ENCODE peak calls at places on chromosomes 5 and 9, in four cellular contexts. K is GM12891, E is GM12878, H is K562. W is an unnamed sample.

GRCh38 chr9:129449066-129449465 is 171.8 kb downstream of the C9orf50 start:
- DNase-seq in H (no peak), E (no peak), K (no peak), W (no peak)

GRCh38 chr9:113131689-113132151 is 19.1 kb upstream of the SLC31A2 start:
- DNase-seq in H (peak), K (no peak), E (no peak), W (no peak)

GRCh38 chr9:19901586-19901985 is 112.7 kb upstream of the SLC24A2 start:
- DNase-seq in K (no peak), E (no peak), H (peak), W (no peak)

GRCh38 chr9:115694991-115695390 is 458.6 kb upstream of the PAPPA start:
- DNase-seq in K (no peak), H (no peak), E (no peak), W (no peak)

GRCh38 chr5:143582176-143582575 is 178.7 kb upstream of the NR3C1 start:
- DNase-seq in K (no peak), H (no peak), E (no peak), W (no peak)

GRCh38 chr9:130934702-130935659 is 4.1 kb downstream of the FIBCD1 start:
- DNase-seq in E (no peak), K (no peak), H (no peak), W (no peak)

GRCh38 chr9:132631280-132631679 is 38.5 kb downstream of the DDX31 start:
- DNase-seq in H (no peak), K (no peak), E (no peak), W (no peak)

GRCh38 chr9:127567898-127568617 is 44.0 kb upstream of the STXBP1 start:
- DNase-seq in H (peak), E (no peak), K (no peak), W (no peak)

GRCh38 chr9:133977421-133978201 is 14.5 kb downstream of the VAV2 start:
- DNase-seq in E (no peak), H (no peak), K (no peak), W (no peak)

GRCh38 chr5:16856531-16856930 is 79.6 kb downstream of the MYO10 start:
- DNase-seq in E (no peak), K (no peak), H (no peak), W (peak)

GRCh38 chr9:129476821-129477611 is 143.9 kb downstream of the C9orf50 start:
- DNase-seq in H (peak), E (no peak), K (no peak), W (no peak)

GRCh38 chr5:159341145-159341544 is 10.9 kb upstream of the IL12B start:
- DNase-seq in E (no peak), K (no peak), H (no peak), W (no peak)

GRCh38 chr5:152072076-152072475 is 147.4 kb upstream of the GLRA1 start:
- DNase-seq in H (no peak), K (no peak), E (no peak), W (no peak)

GRCh38 chr9:137167752-137168574 is 1.9 kb downstream of the LRRC26 start:
- DNase-seq in E (no peak), H (peak), K (no peak), W (no peak)

GRCh38 chr9:75892168-75892901 is 1.9 kb downstream of the PCSK5 start:
- DNase-seq in E (no peak), H (no peak), K (no peak), W (no peak)

GRCh38 chr9:134224827-134225154 is 60.4 kb upstream of the RNU6ATAC start:
- DNase-seq in K (no peak), E (no peak), H (no peak), W (no peak)

GRCh38 chr9:14066815-14067214 is 247.1 kb downstream of the NFIB start:
- DNase-seq in H (no peak), K (no peak), E (no peak), W (no peak)

GRCh38 chr9:124725068-124725452 is 46.1 kb downstream of the NR6A1 start:
- DNase-seq in K (no peak), H (no peak), E (no peak), W (no peak)

GRCh38 chr5:145324767-145325479 is 510.2 kb downstream of the PRELID2 start:
- DNase-seq in H (no peak), E (no peak), K (no peak), W (no peak)

GRCh38 chr5:15612915-15613635 is 113.1 kb downstream of the FBXL7 start:
- DNase-seq in E (no peak), H (no peak), K (no peak), W (no peak)

GRCh38 chr9:113393281-113393680 is 7.8 kb downstream of the ALAD start:
- DNase-seq in E (no peak), H (no peak), K (no peak), W (no peak)

GRCh38 chr5:83490203-83490602 is 18.7 kb downstream of the VCAN start:
- DNase-seq in H (no peak), E (no peak), K (no peak), W (no peak)

GRCh38 chr9:123927625-123928308 is 2.2 kb downstream of the DENND1A start:
- DNase-seq in K (no peak), H (peak), E (peak), W (peak)

GRCh38 chr9:128094950-128095544 is 27.0 kb downstream of the SLC25A25 start:
- DNase-seq in K (no peak), H (no peak), E (no peak), W (no peak)

GRCh38 chr9:6715755-6716643 is 41.8 kb upstream of the KDM4C start:
- DNase-seq in H (no peak), K (no peak), E (peak), W (peak)

GRCh38 chr9:134895849-134896833 is 15.5 kb downstream of the FCN2 start:
- DNase-seq in E (no peak), H (peak), K (no peak), W (no peak)

GRCh38 chr5:10400834-10401233 is 40.8 kb upstream of the ROPN1L start:
- DNase-seq in K (no peak), H (no peak), E (no peak), W (peak)

GRCh38 chr9:100437860-100438805 is 11.2 kb downstream of the MSANTD3 start:
- DNase-seq in E (no peak), H (peak), K (peak), W (peak)

GRCh38 chr9:113427629-113428028 is 17.1 kb downstream of the C9orf43 start:
- DNase-seq in E (no peak), H (no peak), K (no peak), W (peak)

GRCh38 chr5:5306696-5307095 is 115.8 kb upstream of the ICE1 start:
- DNase-seq in H (no peak), E (no peak), K (no peak), W (no peak)

GRCh38 chr5:160240350-160240749 is 11.0 kb downstream of the FABP6 start:
- DNase-seq in K (no peak), E (no peak), H (peak), W (no peak)

GRCh38 chr5:135033026-135033861 is 784 bp downstream of the PITX1 start:
- DNase-seq in K (no peak), H (peak), E (no peak), W (peak)

GRCh38 chr5:54820759-54821158 is 164.6 kb downstream of the ESM1 start:
- DNase-seq in E (no peak), H (no peak), K (no peak), W (no peak)

GRCh38 chr5:177604656-177605055 is 4.7 kb downstream of the B4GALT7 start:
- DNase-seq in E (no peak), K (no peak), H (no peak), W (no peak)

GRCh38 chr9:120928720-120929389 is 2.3 kb upstream of the TRAF1 start:
- DNase-seq in H (no peak), E (no peak), K (peak), W (peak)

GRCh38 chr5:14326035-14326909 is 183.1 kb downstream of the TRIO start:
- DNase-seq in E (no peak), H (peak), K (no peak), W (no peak)

GRCh38 chr9:6600426-6600825 is 45.1 kb downstream of the GLDC start:
- DNase-seq in K (no peak), E (no peak), H (no peak), W (no peak)

GRCh38 chr5:140408750-140409241 is 7.2 kb downstream of the ANKHD1 start:
- DNase-seq in K (no peak), H (no peak), E (no peak), W (no peak)

GRCh38 chr5:100644776-100645175 is 109.6 kb downstream of the FAM174A start:
- DNase-seq in K (no peak), E (no peak), H (no peak), W (no peak)

GRCh38 chr5:154395407-154396106 is 50.2 kb upstream of the SAP30L start:
- DNase-seq in K (no peak), H (peak), E (no peak), W (no peak)
- TF ChIP-seq SPI1 in K (no peak), H (no peak), E (no peak), W (no peak)

DNA sequence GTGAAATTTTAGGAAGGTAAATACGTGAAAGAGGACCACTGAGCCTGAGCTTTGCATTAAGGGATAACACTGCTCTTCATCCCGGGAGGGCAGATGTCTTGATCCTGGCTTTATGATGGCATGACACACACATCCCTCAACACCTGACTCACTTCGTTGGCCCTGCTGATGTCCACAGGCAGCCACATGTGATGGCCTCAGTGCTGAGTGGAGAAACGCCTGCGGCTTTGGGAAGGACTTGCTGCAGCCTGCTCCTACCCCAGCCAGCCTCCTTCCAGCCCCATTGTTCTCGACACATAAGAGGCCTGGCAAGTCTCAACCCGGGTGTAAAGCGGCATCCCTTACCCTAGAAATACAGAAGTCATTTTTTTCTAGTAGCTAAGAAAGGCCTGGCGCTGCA is 169.0 kb downstream of the SYK start:
- DNase-seq in K (no peak), E (no peak), H (no peak), W (no peak)
- TF ChIP-seq SPI1 in K (no peak), E (no peak), H (no peak), W (no peak)

GRCh38 chr9:97978706-97979105 is 4.4 kb upstream of the ANP32B start:
- DNase-seq in H (no peak), E (no peak), K (no peak), W (no peak)
- TF ChIP-seq SPI1 in H (no peak), E (no peak), K (no peak), W (no peak)

DNA sequence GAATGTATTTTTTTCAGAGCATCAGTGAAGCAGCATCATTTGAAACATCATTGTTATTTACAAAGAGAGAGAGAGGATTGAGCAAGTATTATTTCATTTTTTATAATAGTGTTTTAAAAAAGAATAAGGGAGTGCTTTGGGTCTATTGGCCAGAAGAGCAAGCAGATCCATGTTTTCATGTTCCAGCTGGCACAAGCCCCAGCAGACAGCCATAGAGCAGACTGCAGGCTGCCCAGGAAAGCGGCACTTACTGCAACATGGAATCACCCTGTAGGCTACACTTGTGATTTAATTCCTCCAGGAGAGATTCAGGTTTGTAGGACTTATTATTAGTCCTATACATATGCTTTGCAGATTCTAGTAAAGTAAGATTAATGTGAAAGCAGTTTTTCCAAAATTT is 407.0 kb upstream of the GRAMD2B start:
- DNase-seq in H (no peak), K (no peak), E (no peak), W (no peak)
- TF ChIP-seq SPI1 in H (no peak), K (no peak), E (no peak), W (no peak)

W was measured in HL-60.